ENCODE peak calls at places on chromosome 1, in nine cellular contexts. W is PC-9, B is fibroblast of lung, V is cardiac muscle cell, D is lung, C is Panc1, Y is tibial artery, Z is hepatocyte, H is left ventricle myocardium inferior. J is an unnamed sample.
A peak's percentile ranks its signal among the peaks of the same experiment; 100 is the strongest.

GRCh38 chr1:36306210-36306901 is at the start of gene SH3D21:
- DNase-seq in Y (peak; percentile 74), C (no peak), W (peak; percentile 82), H (peak; percentile 59), D (peak; percentile 61), B (no peak), V (peak; percentile 33), Z (peak; percentile 85), J (no peak)

GRCh38 chr1:186302378-186302920 is 72.6 kb downstream of the TPR start:
- DNase-seq in H (no peak), Y (no peak), B (no peak), C (no peak), V (no peak), Z (no peak), D (no peak), W (no peak), J (no peak)

GRCh38 chr1:42845866-42846256 is 552 bp upstream of the ZNF691 start:
- DNase-seq in C (no peak), W (no peak), B (no peak), H (no peak), Z (no peak), Y (no peak), V (no peak), D (no peak), J (no peak)

GRCh38 chr1:85692730-85693314 is 15.4 kb downstream of the ZNHIT6 start:
- DNase-seq in C (peak; percentile 56), V (peak; percentile 79), D (no peak), W (no peak), Z (peak; percentile 43), Y (no peak), B (peak; percentile 56), H (no peak), J (peak; percentile 28)

GRCh38 chr1:110068646-110069301 is 1.7 kb downstream of the ALX3 start:
- DNase-seq in V (peak; percentile 18), H (no peak), B (no peak), D (no peak), W (no peak), C (no peak), Y (no peak), Z (no peak), J (no peak)

GRCh38 chr1:181356505-181357340 is 126.6 kb upstream of the CACNA1E start:
- DNase-seq in W (no peak), H (no peak), D (no peak), B (no peak), C (no peak), Y (no peak), Z (no peak), V (no peak), J (no peak)

GRCh38 chr1:206713070-206713469 is 28.4 kb downstream of the MAPKAPK2 start:
- DNase-seq in W (no peak), Z (no peak), H (no peak), V (no peak), D (no peak), Y (no peak), C (no peak), B (no peak), J (no peak)

GRCh38 chr1:41919764-41920397 is 1.2 kb upstream of the HIVEP3 start:
- DNase-seq in B (peak; percentile 57), W (peak; percentile 83), D (no peak), H (peak; percentile 55), Y (no peak), V (peak; percentile 16), C (no peak), Z (peak; percentile 37), J (no peak)

GRCh38 chr1:57831624-57832023 is 407.8 kb upstream of the DAB1 start:
- DNase-seq in H (no peak), V (peak; percentile 21), D (no peak), W (no peak), Y (no peak), Z (no peak), C (peak; percentile 30), B (peak; percentile 83), J (no peak)

GRCh38 chr1:66370462-66370907 is 163.5 kb upstream of the SGIP1 start:
- DNase-seq in Y (no peak), B (no peak), H (no peak), Z (no peak), D (no peak), W (no peak), C (no peak), V (no peak), J (no peak)

GRCh38 chr1:171141336-171142051 is 43.6 kb upstream of the FMO2 start:
- DNase-seq in B (peak; percentile 87), C (no peak), V (peak; percentile 100), Y (peak; percentile 83), D (peak; percentile 46), Z (peak; percentile 46), H (peak; percentile 45), W (no peak), J (peak; percentile 100)

GRCh38 chr1:51555866-51556619 is 37.0 kb upstream of the EPS15 start:
- DNase-seq in V (no peak), H (no peak), B (no peak), C (no peak), W (no peak), Z (no peak), D (no peak), Y (no peak), J (no peak)

GRCh38 chr1:240107058-240107684 is 15.5 kb downstream of the FMN2 start:
- DNase-seq in D (no peak), Y (no peak), Z (no peak), C (no peak), B (peak; percentile 91), V (no peak), H (no peak), W (no peak), J (no peak)

GRCh38 chr1:192067360-192067759 is 90.9 kb upstream of the RGS18 start:
- DNase-seq in Z (no peak), C (no peak), V (no peak), D (no peak), H (no peak), B (no peak), Y (no peak), W (no peak), J (no peak)

GRCh38 chr1:16921391-16922185 is at the start of gene CROCC:
- DNase-seq in H (peak; percentile 25), Y (no peak), C (no peak), D (no peak), B (peak; percentile 37), W (no peak), V (peak; percentile 74), Z (peak; percentile 57), J (no peak)
- H3K4me3 ChIP-seq in H (no peak within 1 kb of the TSS), Y (no peak within 1 kb of the TSS), C (no peak within 1 kb of the TSS), D (no peak within 1 kb of the TSS), B (no peak within 1 kb of the TSS), W (no peak within 1 kb of the TSS), V (peak within 1 kb of the TSS; percentile 7), Z (no peak within 1 kb of the TSS), J (no peak within 1 kb of the TSS)

GRCh38 chr1:10709646-10710045 is 86.8 kb downstream of the CASZ1 start:
- DNase-seq in Z (no peak), D (no peak), C (no peak), V (no peak), H (no peak), B (no peak), Y (no peak), W (no peak), J (no peak)

GRCh38 chr1:10713614-10714013 is 82.8 kb downstream of the CASZ1 start:
- DNase-seq in Y (no peak), H (no peak), D (no peak), C (no peak), B (no peak), Z (no peak), W (no peak), V (no peak), J (no peak)

GRCh38 chr1:10712568-10712967 is 83.9 kb downstream of the CASZ1 start:
- DNase-seq in H (no peak), Y (no peak), D (no peak), V (no peak), Z (no peak), B (no peak), W (no peak), C (no peak), J (no peak)

GRCh38 chr1:10708807-10709523 is 87.5 kb downstream of the CASZ1 start:
- DNase-seq in Z (no peak), D (no peak), V (no peak), W (no peak), B (no peak), Y (no peak), H (no peak), C (no peak), J (no peak)

GRCh38 chr1:10710489-10710888 is 86.0 kb downstream of the CASZ1 start:
- DNase-seq in V (no peak), H (no peak), B (no peak), C (no peak), Z (no peak), W (no peak), D (no peak), Y (no peak), J (no peak)
- H3K27me3 ChIP-seq in V (no peaks in the 10 kb centered on the region), H (peaks cover 11% of the 10 kb centered on the region), B (peaks cover 13% of the 10 kb centered on the region), C (no peaks in the 10 kb centered on the region), Z (peaks cover 5% of the 10 kb centered on the region), W (no peaks in the 10 kb centered on the region), D (no peaks in the 10 kb centered on the region), Y (peaks cover 9% of the 10 kb centered on the region), J (peaks cover 20% of the 10 kb centered on the region)

DNA sequence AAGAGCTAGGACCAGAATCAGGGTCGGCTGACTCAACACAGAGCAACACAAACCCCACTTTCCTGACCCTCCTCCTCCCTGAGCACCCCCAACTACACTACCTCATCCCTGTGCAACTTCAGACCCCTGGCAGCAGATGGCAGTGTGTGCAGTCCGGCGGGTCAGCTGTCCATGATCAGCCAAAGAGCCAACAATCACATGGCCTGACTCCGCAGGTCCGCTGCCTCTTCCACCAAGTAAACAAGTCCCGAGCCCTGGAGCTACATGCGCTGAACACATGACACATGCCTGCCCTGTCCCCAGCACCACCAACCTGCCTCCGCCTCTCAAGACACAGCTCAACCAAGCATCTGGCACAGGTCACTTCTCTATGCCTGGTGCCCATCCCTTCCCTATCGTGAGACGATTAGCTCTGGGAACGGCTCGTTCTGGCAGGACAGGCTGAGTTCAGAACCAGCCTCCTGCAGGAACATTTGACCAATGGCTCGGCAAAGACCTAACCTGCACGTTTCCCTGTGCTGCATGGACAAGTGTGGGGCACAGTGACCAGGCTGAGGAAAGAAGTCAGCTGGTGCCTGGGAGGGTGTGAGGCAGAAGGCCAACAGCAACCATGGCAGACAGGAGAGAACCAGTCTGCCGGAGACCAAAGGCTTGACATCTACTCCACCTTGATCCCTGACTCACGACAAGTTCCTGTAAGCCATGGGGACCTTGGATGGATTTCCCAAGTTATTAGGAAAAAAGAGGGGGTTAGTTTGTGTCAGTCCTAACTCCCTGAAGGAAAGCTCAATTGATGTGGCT is 60.3 kb downstream of the CD46 start:
- DNase-seq in D (peak; percentile 71), B (no peak), Z (peak; percentile 51), W (no peak), V (peak; percentile 30), Y (peak; percentile 92), H (peak; percentile 70), C (no peak), J (no peak)
- TF ChIP-seq CTCF in D (peak; percentile 24), B (peak; percentile 57), Z (peak; percentile 34), W (peak; percentile 49), V (peak; percentile 44), Y (peak; percentile 50), H (peak; percentile 66), C (no peak), J (peak; percentile 64)

DNA sequence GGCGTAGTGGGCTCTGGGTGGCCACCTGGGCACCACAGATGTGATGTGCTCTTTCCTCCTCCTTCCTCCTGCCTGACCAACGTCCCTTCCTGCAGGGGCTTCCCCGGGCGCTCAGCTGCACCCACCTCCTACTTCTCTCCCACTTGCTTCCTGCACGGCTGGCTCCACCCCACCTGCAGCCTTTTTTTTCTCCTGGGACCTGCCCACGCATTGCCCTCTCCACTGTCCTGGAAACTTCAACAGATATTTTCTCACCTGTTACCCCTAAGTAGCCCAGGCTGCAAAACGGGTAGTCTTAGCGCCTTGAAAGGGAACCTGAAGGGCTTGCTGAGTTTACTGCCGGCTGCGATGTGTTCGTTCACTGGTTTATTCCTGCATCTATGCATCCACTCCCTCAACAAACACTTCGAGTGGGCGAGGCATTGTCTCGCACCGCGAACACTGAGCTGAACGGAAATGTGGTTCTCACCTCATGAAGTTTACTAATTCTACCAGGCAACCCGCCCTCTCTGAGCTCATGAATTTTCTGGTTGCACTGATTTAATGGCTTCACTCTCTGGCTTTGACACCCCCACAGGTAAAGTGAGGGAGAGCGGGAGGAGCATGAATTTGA is 23.6 kb downstream of the ZBTB18 start:
- DNase-seq in W (no peak), Y (no peak), H (no peak), C (no peak), V (no peak), Z (no peak), D (no peak), B (no peak), J (no peak)
- H3K4me3 ChIP-seq in W (no peak overlapping the region), Y (no peak overlapping the region), H (no peak overlapping the region), C (no peak overlapping the region), V (no peak overlapping the region), Z (no peak overlapping the region), D (no peak overlapping the region), B (no peak overlapping the region), J (no peak overlapping the region)

J was measured in BJ.